ENCODE peak calls at places on chromosomes 7 and 10, in seven cellular contexts. T is esophagus squamous epithelium, X is vagina, G is body of pancreas, D is IMR-90, F is A549, V is prostate gland. O is an unnamed sample.

GRCh38 chr10:30662809-30663208 is 33.3 kb upstream of the LYZL2 start:
- DNase-seq in T (no peak), F (no peak), D (no peak), X (no peak), G (no peak), V (no peak), O (no peak)

GRCh38 chr10:52653510-52653909 is 119.1 kb downstream of the MBL2 start:
- DNase-seq in D (no peak), G (no peak), F (no peak), T (no peak), X (no peak), V (no peak), O (no peak)

GRCh38 chr10:1345368-1345767 is 289.2 kb downstream of the WDR37 start:
- DNase-seq in D (no peak), X (no peak), V (no peak), T (no peak), F (no peak), G (no peak), O (no peak)

GRCh38 chr7:102152672-102153585 is 133.7 kb upstream of the SH2B2 start:
- DNase-seq in D (peak), T (no peak), V (no peak), F (peak), X (no peak), G (no peak), O (no peak)

GRCh38 chr10:109665321-109665720 is 258.0 kb downstream of the XPNPEP1 start:
- DNase-seq in X (no peak), V (no peak), T (no peak), D (no peak), F (no peak), G (no peak), O (no peak)

GRCh38 chr7:155496267-155497005 is 38.5 kb downstream of the EN2 start:
- DNase-seq in X (no peak), D (no peak), T (no peak), F (no peak), G (no peak), V (no peak), O (no peak)

GRCh38 chr7:45136106-45137060 is 21.2 kb upstream of the RAMP3 start:
- DNase-seq in X (no peak), F (peak), D (peak), T (no peak), V (peak), G (peak), O (peak)

GRCh38 chr7:5594616-5595544 is 171.2 kb upstream of the TNRC18 start:
- DNase-seq in V (no peak), D (peak), T (no peak), X (no peak), F (no peak), G (no peak), O (no peak)

GRCh38 chr10:12643279-12643678 is 293.9 kb downstream of the CAMK1D start:
- DNase-seq in G (no peak), X (no peak), D (no peak), F (no peak), T (no peak), V (no peak), O (no peak)

GRCh38 chr7:33534830-33535229 is 370.5 kb upstream of the BMPER start:
- DNase-seq in D (peak), G (no peak), F (no peak), X (no peak), T (no peak), V (no peak), O (no peak)

GRCh38 chr7:83105948-83106347 is 56.7 kb downstream of the PCLO start:
- DNase-seq in V (no peak), F (no peak), G (no peak), D (no peak), X (no peak), T (no peak), O (no peak)

GRCh38 chr10:72379776-72380175 is 25.1 kb upstream of the DNAJB12 start:
- DNase-seq in X (no peak), D (peak), F (no peak), T (no peak), V (no peak), G (no peak), O (peak)

GRCh38 chr10:36888925-36889573 is 236.3 kb upstream of the ANKRD30A start:
- DNase-seq in X (no peak), V (no peak), F (peak), D (peak), G (peak), T (no peak), O (no peak)

GRCh38 chr10:35124540-35124939 is 2.1 kb upstream of the CREM start:
- DNase-seq in X (no peak), G (no peak), D (no peak), V (no peak), F (no peak), T (no peak), O (no peak)

GRCh38 chr10:5861269-5862031 is 28.2 kb downstream of the ANKRD16 start:
- DNase-seq in V (no peak), F (peak), G (no peak), X (no peak), T (no peak), D (peak), O (no peak)

GRCh38 chr7:137475966-137476365 is 132.4 kb upstream of the PTN start:
- DNase-seq in G (no peak), V (no peak), D (no peak), T (no peak), X (no peak), F (no peak), O (no peak)

GRCh38 chr10:31581741-31582323 is 262.8 kb downstream of the ZEB1 start:
- DNase-seq in V (no peak), F (no peak), T (no peak), X (no peak), D (no peak), G (no peak), O (no peak)

GRCh38 chr10:88158506-88159123 is 295.2 kb downstream of the PTEN start:
- DNase-seq in X (no peak), F (no peak), V (no peak), T (no peak), D (peak), G (no peak), O (no peak)

GRCh38 chr10:51983481-51983880 is 284.1 kb upstream of the CSTF2T start:
- DNase-seq in X (no peak), V (no peak), D (no peak), F (no peak), T (no peak), G (no peak), O (no peak)

GRCh38 chr10:31242902-31243301 is 76.1 kb upstream of the ZEB1 start:
- DNase-seq in X (no peak), D (peak), T (no peak), V (no peak), F (peak), G (no peak), O (no peak)

GRCh38 chr10:81018898-81019890 is 481.5 kb downstream of the SH2D4B start:
- DNase-seq in F (peak), V (peak), X (no peak), D (peak), T (no peak), G (peak), O (peak)

GRCh38 chr7:92685146-92686042 is 95.2 kb upstream of the FAM133B start:
- DNase-seq in V (no peak), F (no peak), X (no peak), D (no peak), G (no peak), T (no peak), O (no peak)

GRCh38 chr7:39615350-39615975 is 7.9 kb upstream of the RALA start:
- DNase-seq in T (no peak), D (no peak), X (no peak), G (no peak), F (no peak), V (no peak), O (no peak)

GRCh38 chr10:124249812-124250432 is 156.5 kb upstream of the CHST15 start:
- DNase-seq in T (no peak), V (no peak), D (no peak), F (no peak), G (no peak), X (no peak), O (peak)

GRCh38 chr7:56091591-56091990 is 1.2 kb downstream of the PHKG1 start:
- DNase-seq in G (no peak), V (peak), X (no peak), T (no peak), F (no peak), D (no peak), O (peak)

GRCh38 chr10:88332526-88333265 is 250.4 kb downstream of the RNLS start:
- DNase-seq in F (no peak), T (no peak), V (no peak), G (no peak), D (no peak), X (no peak), O (no peak)

GRCh38 chr7:29826904-29827303 is 20.6 kb downstream of the WIPF3 start:
- DNase-seq in T (no peak), G (no peak), X (no peak), F (no peak), V (no peak), D (no peak), O (no peak)

GRCh38 chr10:124388476-124388822 is 30.3 kb downstream of the OAT start:
- DNase-seq in T (no peak), D (no peak), V (no peak), G (no peak), X (no peak), F (no peak), O (peak)

GRCh38 chr7:44973610-44974401 is 5.0 kb downstream of the MYO1G start:
- DNase-seq in X (peak), D (no peak), V (no peak), T (no peak), F (no peak), G (peak), O (no peak)

GRCh38 chr10:120999868-121000267 is 148.7 kb downstream of the WDR11 start:
- DNase-seq in T (no peak), X (no peak), D (no peak), G (no peak), V (no peak), F (no peak), O (no peak)

GRCh38 chr7:35906191-35906908 is 105.5 kb downstream of the SEPTIN7 start:
- DNase-seq in F (peak), X (no peak), V (peak), T (no peak), D (peak), G (peak), O (peak)

GRCh38 chr7:92880212-92881090 is 44.1 kb upstream of the CDK6 start:
- DNase-seq in V (no peak), G (no peak), F (no peak), D (no peak), X (no peak), T (no peak), O (no peak)

GRCh38 chr7:69906309-69906995 is 308.2 kb downstream of the AUTS2 start:
- DNase-seq in T (no peak), V (no peak), F (no peak), X (no peak), G (no peak), D (no peak), O (no peak)

GRCh38 chr7:39300276-39300675 is 265.9 kb upstream of the YAE1 start:
- DNase-seq in X (no peak), V (no peak), G (no peak), T (no peak), D (no peak), F (no peak), O (no peak)

GRCh38 chr10:7408494-7409044 is 2.3 kb downstream of the SFMBT2 start:
- DNase-seq in V (peak), F (peak), D (peak), X (no peak), G (peak), T (no peak), O (no peak)

GRCh38 chr7:18354108-18354507 is 141.4 kb upstream of the HDAC9 start:
- DNase-seq in G (no peak), D (no peak), T (no peak), X (no peak), V (no peak), F (no peak), O (no peak)

GRCh38 chr7:47819054-47819920 is 129.0 kb downstream of the PKD1L1 start:
- DNase-seq in F (peak), X (no peak), G (peak), D (peak), T (no peak), V (peak), O (peak)

GRCh38 chr7:30934732-30935568 is 23.3 kb downstream of the AQP1 start:
- DNase-seq in F (no peak), X (no peak), T (no peak), D (no peak), G (no peak), V (no peak), O (no peak)

GRCh38 chr7:124954766-124955165 is 25.1 kb upstream of the POT1 start:
- DNase-seq in V (no peak), X (no peak), G (no peak), T (no peak), F (no peak), D (no peak), O (no peak)
- TF ChIP-seq POLR2A in V (no peak), X (no peak), G (no peak), T (no peak), F (no peak), D (no peak), O (no peak)

GRCh38 chr7:131219277-131220041 is 108.2 kb upstream of the MKLN1 start:
- DNase-seq in G (peak), X (no peak), F (no peak), T (no peak), V (no peak), D (no peak), O (peak)

GRCh38 chr7:131224996-131225395 is 102.7 kb upstream of the MKLN1 start:
- DNase-seq in D (no peak), T (no peak), V (no peak), G (no peak), F (no peak), X (no peak), O (no peak)

GRCh38 chr7:131223151-131223550 is 104.5 kb upstream of the MKLN1 start:
- DNase-seq in V (no peak), X (no peak), G (no peak), F (no peak), T (no peak), D (no peak), O (no peak)

GRCh38 chr7:131221061-131221460 is 106.6 kb upstream of the MKLN1 start:
- DNase-seq in V (no peak), T (no peak), F (no peak), X (no peak), G (no peak), D (no peak), O (no peak)

GRCh38 chr7:131222171-131222570 is 105.5 kb upstream of the MKLN1 start:
- DNase-seq in V (no peak), F (no peak), X (no peak), G (no peak), T (no peak), D (no peak), O (no peak)
- TF ChIP-seq CTCF in V (no peak), F (no peak), X (no peak), G (no peak), T (no peak), D (peak), O (no peak)

GRCh38 chr7:28739826-28740225 is 218.3 kb downstream of the TRIL start:
- DNase-seq in F (no peak), D (no peak), X (no peak), G (no peak), T (no peak), V (no peak), O (no peak)
- H3K4me3 ChIP-seq in F (no peak), D (no peak), X (no peak), G (no peak), T (peak), V (no peak), O (no peak)

GRCh38 chr7:1028775-1029636 is 15.3 kb upstream of the GPR146 start:
- DNase-seq in D (peak), F (peak), X (no peak), V (peak), G (peak), T (peak), O (peak)

GRCh38 chr7:1027285-1028043 is 16.9 kb upstream of the GPR146 start:
- DNase-seq in X (no peak), G (peak), F (no peak), T (no peak), D (peak), V (no peak), O (no peak)

GRCh38 chr7:1026721-1027151 is 17.6 kb upstream of the GPR146 start:
- DNase-seq in F (no peak), D (no peak), G (no peak), V (no peak), X (no peak), T (no peak), O (no peak)

GRCh38 chr7:1029637-1030443 is 14.5 kb upstream of the GPR146 start:
- DNase-seq in T (no peak), G (no peak), D (no peak), X (no peak), V (no peak), F (no peak), O (no peak)

DNA sequence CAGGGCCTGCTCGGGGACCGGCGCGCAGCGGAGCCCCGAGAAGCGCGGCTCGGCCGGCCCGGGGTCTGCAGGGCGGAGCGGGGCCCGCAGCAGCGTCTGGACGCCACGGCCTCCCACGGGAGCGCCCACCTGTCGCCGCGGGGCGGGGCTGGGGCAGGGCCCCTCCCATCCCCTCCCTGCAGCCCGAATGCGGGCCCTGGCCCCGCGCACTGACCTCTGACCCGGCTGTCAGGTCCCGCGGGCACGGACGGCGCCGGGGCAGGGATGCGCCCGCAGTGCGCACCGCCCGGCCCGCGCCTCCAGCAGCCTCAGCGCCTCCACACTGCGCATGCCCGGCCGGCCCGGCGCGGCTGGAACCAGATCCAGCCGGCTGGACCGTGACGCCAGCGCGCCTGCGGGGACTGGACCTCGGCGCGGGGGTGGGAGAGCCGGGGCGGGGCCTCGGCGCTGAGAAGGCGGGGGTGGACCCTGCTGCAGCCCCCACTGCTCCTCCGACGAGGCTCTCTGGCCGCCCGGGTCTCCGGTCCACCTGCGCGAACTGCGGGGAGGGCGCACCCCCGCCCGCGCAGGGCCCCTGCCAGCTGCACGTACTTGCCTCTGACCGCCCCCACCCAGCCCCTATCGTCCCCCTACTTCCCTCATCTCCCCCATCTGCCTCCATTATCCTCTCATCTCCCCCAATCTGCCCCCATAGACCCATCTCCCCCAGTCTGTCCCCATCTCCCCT is 16.1 kb upstream of the GPR146 start:
- DNase-seq in G (peak), X (no peak), T (no peak), F (peak), V (peak), D (peak), O (peak)
- TF ChIP-seq POLR2A in G (peak), X (peak), T (no peak), F (peak), V (peak), D (peak), O (no peak)

GRCh38 chr7:50657341-50657873 is 92.2 kb upstream of the DDC start:
- DNase-seq in G (no peak), F (no peak), X (no peak), T (no peak), D (peak), V (peak), O (peak)
- TF ChIP-seq CTCF in G (no peak), F (no peak), X (no peak), T (peak), D (no peak), V (peak), O (no peak)

GRCh38 chr7:157278791-157279678 is 57.8 kb upstream of the DNAJB6 start:
- DNase-seq in F (no peak), T (no peak), V (no peak), D (no peak), X (no peak), G (peak), O (no peak)
- H3K4me3 ChIP-seq in F (no peak), T (peak), V (peak), D (no peak), X (peak), G (no peak), O (peak)

DNA sequence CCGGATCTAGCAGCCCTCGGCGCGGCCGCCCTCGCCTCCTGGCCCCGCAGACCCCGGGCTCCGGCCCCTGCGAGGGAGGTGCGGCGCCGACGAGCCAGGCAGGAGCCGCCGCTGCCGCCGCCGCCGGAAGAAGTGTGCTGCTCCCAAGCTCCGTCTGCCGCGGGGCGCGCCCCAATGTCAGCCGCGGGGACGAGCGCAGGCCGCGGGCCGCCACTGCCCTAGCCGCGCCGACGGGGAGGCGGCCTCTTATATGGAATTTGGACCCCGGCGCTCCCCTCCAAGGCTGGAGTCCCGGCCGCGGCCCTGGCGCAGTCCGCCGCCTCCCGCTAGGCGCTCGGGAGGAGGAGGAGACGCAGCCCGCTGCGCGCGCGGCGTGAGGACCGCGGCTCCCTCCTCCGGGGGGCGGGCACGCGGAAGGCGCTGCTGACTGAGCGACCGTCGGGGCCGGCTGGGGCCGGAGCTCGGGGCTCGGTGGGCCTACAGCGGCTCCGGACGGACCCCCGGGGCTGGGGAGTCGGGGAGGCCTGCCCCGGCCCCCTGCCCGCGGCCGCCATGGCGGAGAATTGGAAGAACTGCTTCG is at the start of gene TRIM8:
- DNase-seq in F (peak), T (no peak), V (no peak), X (no peak), D (no peak), G (peak), O (no peak)
- TF ChIP-seq POLR2A in F (peak), T (no peak), V (no peak), X (no peak), D (no peak), G (no peak), O (no peak)